ENCODE peak calls at places on chromosomes 13 and 19, in nine cellular contexts. F is heart right ventricle, M is ovary, N is AG09319, H is fibroblast of the aortic adventitia, A is fibroblast of pulmonary artery, I is pancreas, W is left ventricle myocardium inferior, S is nephron progenitor cell. G is an unnamed sample.

GRCh38 chr13:113187905-113188595 is 20.4 kb downstream of the PCID2 start:
- DNase-seq in S (no peak), A (no peak), H (no peak), I (no peak), F (no peak), W (no peak), M (no peak), N (no peak), G (no peak)

GRCh38 chr13:39682788-39683187 is 27.3 kb downstream of the COG6 start:
- DNase-seq in F (no peak), N (no peak), W (no peak), I (no peak), A (no peak), H (no peak), M (no peak), S (no peak), G (no peak)

GRCh38 chr13:45396548-45397095 is 21.6 kb downstream of the SLC25A30 start:
- DNase-seq in N (no peak), I (no peak), F (no peak), W (no peak), S (no peak), H (peak; percentile 14), A (peak; percentile 18), M (no peak), G (peak; percentile 41)

GRCh38 chr19:38073806-38074685 is 150.0 kb downstream of the DPF1 start:
- DNase-seq in W (no peak), N (no peak), A (no peak), M (no peak), I (no peak), H (no peak), S (peak; percentile 41), F (no peak), G (no peak)

GRCh38 chr19:1295169-1296012 is 9.7 kb downstream of the EFNA2 start:
- DNase-seq in I (peak; percentile 46), H (no peak), A (no peak), F (no peak), M (no peak), S (peak; percentile 82), W (no peak), N (no peak), G (peak; percentile 32)

GRCh38 chr13:50760751-50761150 is 82.7 kb downstream of the DLEU7 start:
- DNase-seq in A (no peak), S (no peak), M (no peak), I (no peak), H (no peak), W (no peak), F (no peak), N (no peak), G (no peak)

GRCh38 chr19:532578-533484 is 1.3 kb downstream of the CDC34 start:
- DNase-seq in A (peak; percentile 73), F (peak; percentile 85), N (no peak), S (peak; percentile 49), M (peak; percentile 84), I (peak; percentile 90), H (peak; percentile 73), W (peak; percentile 86), G (peak; percentile 73)

GRCh38 chr19:41955521-41955920 is 3.6 kb downstream of the RABAC1 start:
- DNase-seq in N (no peak), I (no peak), H (no peak), A (no peak), F (no peak), S (no peak), M (no peak), W (no peak), G (no peak)

GRCh38 chr13:62931901-62932883 is 1516.5 kb upstream of the PCDH20 start:
- DNase-seq in I (no peak), A (peak; percentile 13), N (no peak), H (no peak), W (no peak), F (no peak), M (no peak), S (no peak), G (peak; percentile 1)

GRCh38 chr19:4712771-4713170 is 10.9 kb downstream of the DPP9 start:
- DNase-seq in M (no peak), I (peak; percentile 24), S (no peak), H (no peak), A (no peak), W (peak; percentile 14), F (no peak), N (no peak), G (no peak)

GRCh38 chr13:113928701-113929627 is 44.9 kb downstream of the C13orf46 start:
- DNase-seq in S (no peak), H (peak; percentile 94), I (peak; percentile 91), F (peak; percentile 89), A (peak; percentile 75), N (peak; percentile 82), W (peak; percentile 90), M (peak; percentile 82), G (peak; percentile 65)

GRCh38 chr19:28213476-28214082 is 999.4 kb downstream of the UQCRFS1 start:
- DNase-seq in S (no peak), M (no peak), W (no peak), A (no peak), I (no peak), N (no peak), F (no peak), H (peak; percentile 2), G (peak; percentile 8)
- TF ChIP-seq CTCF in S (no peak), M (no peak), W (no peak), A (no peak), I (no peak), N (no peak), F (no peak), H (no peak), G (no peak)

GRCh38 chr19:40799558-40800338 is 757 bp downstream of the EGLN2 start:
- DNase-seq in F (peak; percentile 80), M (peak; percentile 72), I (no peak), A (peak; percentile 53), H (no peak), S (peak; percentile 58), N (no peak), W (peak; percentile 70), G (peak; percentile 59)

GRCh38 chr19:40797963-40798222 is 1.1 kb upstream of the EGLN2 start:
- DNase-seq in F (no peak), H (no peak), M (no peak), A (no peak), I (no peak), S (no peak), W (no peak), N (no peak), G (no peak)

GRCh38 chr19:40797166-40797962 is 1.6 kb upstream of the EGLN2 start:
- DNase-seq in W (no peak), F (no peak), M (no peak), A (no peak), I (no peak), N (no peak), H (no peak), S (no peak), G (no peak)

GRCh38 chr19:40798997-40799557 is at the start of gene EGLN2:
- DNase-seq in A (no peak), W (no peak), S (no peak), F (no peak), N (no peak), H (no peak), I (no peak), M (no peak), G (no peak)

GRCh38 chr19:40798223-40798996 is 581 bp upstream of the EGLN2 start:
- DNase-seq in F (peak; percentile 100), A (peak; percentile 100), H (peak; percentile 99), I (peak; percentile 100), W (peak; percentile 100), S (peak; percentile 100), N (peak; percentile 99), M (peak; percentile 100), G (peak; percentile 100)
- TF ChIP-seq CTCF in F (no peak), A (peak; percentile 50), H (peak; percentile 64), I (peak; percentile 13), W (peak; percentile 57), S (no peak), N (peak; percentile 54), M (peak; percentile 37), G (peak; percentile 47)

DNA sequence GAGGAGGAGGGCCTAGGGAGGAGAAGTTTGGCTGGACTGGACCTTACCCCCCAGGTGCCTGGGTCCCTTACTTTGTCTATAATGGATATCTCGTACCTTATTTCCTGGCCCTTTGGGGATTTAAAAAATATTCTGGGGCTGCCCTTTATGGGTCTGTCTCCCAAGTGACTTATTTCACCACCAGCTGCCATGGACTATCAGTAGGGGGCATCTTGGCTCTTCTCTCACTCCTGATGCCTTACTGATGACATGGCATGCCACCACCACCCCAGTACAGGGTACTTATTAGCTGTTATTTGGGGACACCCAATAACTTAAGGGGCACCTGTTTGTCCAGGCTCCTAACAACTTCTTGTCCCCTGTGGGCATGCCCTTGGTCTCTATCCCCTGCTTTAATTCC is 38.0 kb downstream of the NFIX start:
- DNase-seq in S (no peak), W (no peak), M (no peak), I (no peak), A (no peak), H (no peak), F (no peak), N (no peak), G (no peak)
- TF ChIP-seq CTCF in S (no peak), W (peak; percentile 21), M (no peak), I (no peak), A (peak; percentile 19), H (peak; percentile 36), F (no peak), N (peak; percentile 31), G (no peak)

GRCh38 chr19:6767357-6768235 is at the start of gene SH2D3A:
- DNase-seq in M (no peak), F (peak; percentile 41), N (no peak), W (peak; percentile 51), S (peak; percentile 76), A (peak; percentile 53), I (peak; percentile 96), H (no peak), G (peak; percentile 37)

GRCh38 chr19:6768236-6768785 is 1.1 kb upstream of the SH2D3A start:
- DNase-seq in A (no peak), W (no peak), H (no peak), N (no peak), M (no peak), F (no peak), S (no peak), I (no peak), G (no peak)

GRCh38 chr19:6767081-6767356 is 216 bp downstream of the SH2D3A start:
- DNase-seq in N (no peak), F (no peak), M (no peak), H (no peak), W (no peak), A (no peak), S (no peak), I (no peak), G (no peak)

GRCh38 chr19:6766357-6767080 is 716 bp downstream of the SH2D3A start:
- DNase-seq in W (no peak), S (no peak), A (no peak), M (no peak), F (no peak), I (no peak), H (no peak), N (no peak), G (no peak)

DNA sequence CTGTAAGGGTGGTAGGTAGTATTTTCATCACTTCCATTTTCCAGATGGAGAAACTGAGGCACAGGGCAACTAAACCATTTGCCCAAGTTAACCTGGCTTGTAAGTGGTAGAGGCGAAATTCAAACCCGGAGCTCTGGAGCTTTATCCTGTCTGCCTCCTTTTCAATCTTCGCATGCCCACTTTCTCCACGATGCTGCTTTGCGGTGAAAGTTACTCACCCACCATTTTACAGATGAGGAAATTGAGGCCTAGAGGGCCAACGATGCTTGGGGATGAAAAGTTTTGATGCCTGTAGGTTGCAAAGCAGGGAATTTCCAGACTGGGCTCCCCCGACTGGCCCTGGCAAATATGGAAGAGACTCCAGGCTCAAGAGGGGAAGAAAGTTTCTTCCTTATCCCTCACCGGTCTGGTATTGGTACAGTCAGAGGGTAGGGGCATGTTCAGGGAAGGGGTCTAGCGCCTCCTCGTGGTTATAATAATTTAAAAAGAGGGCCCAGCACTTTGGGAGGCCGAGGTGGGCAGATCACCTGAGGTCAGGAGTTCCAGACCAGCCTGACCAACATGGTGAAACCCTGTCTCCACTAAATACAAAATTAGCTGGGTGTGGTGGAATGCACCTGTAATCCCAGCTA is 1.9 kb upstream of the SH2D3A start:
- DNase-seq in A (peak; percentile 49), I (no peak), W (no peak), M (no peak), H (peak; percentile 28), S (no peak), F (no peak), N (no peak), G (peak; percentile 52)
- TF ChIP-seq CTCF in A (peak; percentile 35), I (peak; percentile 18), W (peak; percentile 53), M (no peak), H (peak; percentile 13), S (peak; percentile 43), F (peak; percentile 37), N (peak; percentile 30), G (peak; percentile 27)

G was measured in cardiac fibroblast.